ENCODE peak calls at places on chromosomes 4 and X, in seven cellular contexts. I, P, F, J, T, M and K are unnamed samples. For H3K4me1, the result is how much of the 10 kb centered on the place peaks cover.

GRCh38 chr4:59818656-59819055 is 1381.5 kb upstream of the ADGRL3 start:
- DNase-seq in I (no peak), P (no peak), F (no peak), J (no peak), T (no peak), M (no peak), K (peak)

GRCh38 chrX:40146471-40147398 is 49.0 kb upstream of the BCOR start:
- DNase-seq in I (peak), P (peak), F (peak), J (no peak), T (no peak), M (peak), K (no peak)

GRCh38 chr4:87934973-87935372 is 40.5 kb upstream of the SPP1 start:
- DNase-seq in I (no peak), P (no peak), F (no peak), J (no peak), T (no peak), M (no peak), K (no peak)

GRCh38 chr4:38141808-38142500 is 181.8 kb downstream of the PTTG2 start:
- DNase-seq in I (no peak), P (no peak), F (peak), J (no peak), T (no peak), M (no peak), K (no peak)

GRCh38 chr4:31518796-31519250 is 798.7 kb downstream of the PCDH7 start:
- DNase-seq in I (no peak), P (no peak), F (peak), J (peak), T (no peak), M (no peak), K (no peak)

GRCh38 chrX:107445146-107445545 is 4.3 kb upstream of the FRMPD3 start:
- DNase-seq in I (no peak), P (no peak), F (no peak), J (no peak), T (no peak), M (no peak), K (no peak)

GRCh38 chrX:120457766-120458180 is 11.3 kb downstream of the LAMP2 start:
- DNase-seq in I (no peak), P (no peak), F (peak), J (no peak), T (no peak), M (no peak), K (no peak)

GRCh38 chrX:85499400-85499799 is 119.9 kb upstream of the POF1B start:
- DNase-seq in I (no peak), P (no peak), F (no peak), J (no peak), T (no peak), M (no peak), K (no peak)

GRCh38 chr4:10664408-10664807 is 20.2 kb downstream of the CLNK start:
- DNase-seq in I (no peak), P (peak), F (peak), J (no peak), T (no peak), M (no peak), K (no peak)

GRCh38 chr4:79366422-79366821 is 40.6 kb upstream of the NAA11 start:
- DNase-seq in I (no peak), P (no peak), F (no peak), J (no peak), T (no peak), M (no peak), K (no peak)

GRCh38 chr4:27048350-27049100 is 187.9 kb downstream of the STIM2 start:
- DNase-seq in I (no peak), P (no peak), F (peak), J (peak), T (peak), M (no peak), K (no peak)

GRCh38 chr4:101415962-101416361 is 68.6 kb upstream of the PPP3CA start:
- DNase-seq in I (no peak), P (no peak), F (no peak), J (no peak), T (no peak), M (no peak), K (no peak)

GRCh38 chr4:25113915-25114904 is 46.0 kb downstream of the SEPSECS start:
- DNase-seq in I (no peak), P (no peak), F (peak), J (no peak), T (no peak), M (no peak), K (no peak)

GRCh38 chr4:156830356-156830755 is 141.2 kb downstream of the PDGFC start:
- DNase-seq in I (no peak), P (no peak), F (peak), J (no peak), T (no peak), M (no peak), K (no peak)

GRCh38 chr4:6179362-6179761 is 21.0 kb downstream of the JAKMIP1 start:
- DNase-seq in I (no peak), P (no peak), F (no peak), J (no peak), T (no peak), M (no peak), K (no peak)

GRCh38 chr4:6183740-6184139 is 16.6 kb downstream of the JAKMIP1 start:
- DNase-seq in I (no peak), P (no peak), F (no peak), J (no peak), T (no peak), M (no peak), K (no peak)

GRCh38 chr4:6182390-6183280 is 17.7 kb downstream of the JAKMIP1 start:
- DNase-seq in I (no peak), P (no peak), F (no peak), J (no peak), T (no peak), M (no peak), K (no peak)

GRCh38 chr4:6178757-6179156 is 21.6 kb downstream of the JAKMIP1 start:
- DNase-seq in I (no peak), P (no peak), F (no peak), J (no peak), T (no peak), M (no peak), K (no peak)

GRCh38 chr4:6180841-6181631 is 19.3 kb downstream of the JAKMIP1 start:
- DNase-seq in I (no peak), P (no peak), F (no peak), J (no peak), T (no peak), M (no peak), K (no peak)
- H3K4me1 ChIP-seq in I (under half), P (under half), F (under half), J (under half), T (under half), M (under half), K (under half)

DNA sequence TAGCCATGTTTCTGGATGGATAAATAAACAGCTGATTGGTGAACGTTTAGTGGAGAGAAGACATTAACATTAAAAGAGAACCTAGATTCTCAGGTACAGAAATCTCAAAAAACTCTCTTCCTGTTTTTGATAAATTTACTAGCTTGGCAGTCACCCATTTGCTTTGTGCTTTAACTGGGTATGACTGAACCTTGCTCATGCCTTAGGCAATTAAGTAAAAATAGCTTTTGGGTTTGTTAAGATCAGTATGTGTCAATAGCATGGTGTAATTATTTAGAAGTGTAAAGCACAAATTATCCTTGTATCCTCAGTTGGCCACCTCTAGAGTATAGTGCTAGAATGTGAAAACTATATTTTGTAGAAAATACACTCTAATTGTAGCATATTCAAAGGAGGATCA is 200.0 kb downstream of the CFAP299 start:
- DNase-seq in I (no peak), P (no peak), F (no peak), J (no peak), T (no peak), M (no peak), K (no peak)
- TF ChIP-seq POLR2A in I (no peak), P (no peak), F (no peak), J (no peak), T (no peak), M (no peak), K (no peak)

GRCh38 chr4:41360911-41361830 is 104.4 kb downstream of the UCHL1 start:
- DNase-seq in I (peak), P (peak), F (no peak), J (no peak), T (no peak), M (peak), K (peak)
- H3K4me1 ChIP-seq in I (under half), P (under half), F (under half), J (under half), T (under half), M (under half), K (under half)

DNA sequence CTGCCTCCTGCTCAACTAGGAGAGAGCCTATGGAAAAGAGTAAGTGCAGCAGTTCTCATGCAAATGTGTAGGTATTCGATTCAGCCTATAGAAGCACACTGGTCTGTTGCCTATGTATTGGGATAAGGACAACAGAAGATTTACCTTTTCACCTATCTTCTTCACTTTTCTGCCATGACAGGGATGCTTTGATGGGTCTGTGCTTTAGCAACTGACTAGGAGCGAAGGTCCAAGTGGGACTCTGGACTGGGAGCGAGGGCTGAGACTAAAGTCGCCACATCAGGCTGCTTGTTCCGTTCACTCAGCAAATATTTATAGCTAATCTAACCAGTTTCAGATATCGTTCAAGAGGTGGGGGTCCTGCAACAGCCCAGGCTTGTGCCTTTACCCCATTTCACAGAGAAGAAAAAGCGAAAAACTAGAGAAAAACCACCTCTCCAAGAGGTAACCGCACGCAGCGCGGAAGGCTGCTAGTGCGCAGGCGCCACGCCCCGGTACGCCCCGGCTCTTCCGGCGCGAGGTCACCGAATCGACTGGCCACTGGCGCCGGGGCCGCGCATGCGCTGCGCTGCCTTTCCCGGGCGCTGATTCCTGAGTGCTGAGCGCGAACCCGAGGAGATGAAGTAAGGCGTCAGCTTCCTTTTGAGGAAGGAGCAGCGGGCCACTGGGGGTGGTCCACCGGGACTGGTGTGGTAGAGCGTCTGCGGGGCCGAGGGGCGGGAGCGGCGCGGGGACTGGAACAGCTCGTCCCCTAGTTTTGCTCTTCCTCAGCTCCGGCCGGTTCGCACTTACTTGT is at the start of gene RBMX2:
- DNase-seq in I (peak), P (peak), F (peak), J (peak), T (peak), M (peak), K (peak)
- TF ChIP-seq POLR2A in I (peak), P (no peak), F (no peak), J (peak), T (peak), M (no peak), K (peak)

GRCh38 chr4:73603854-73604584 is 16.2 kb downstream of the RASSF6 start:
- DNase-seq in I (no peak), P (no peak), F (peak), J (no peak), T (no peak), M (no peak), K (no peak)
- H3K4me1 ChIP-seq in I (under half), P (under half), F (under half), J (under half), T (under half), M (half or more), K (under half)

GRCh38 chr4:185656467-185656890 is 121.2 kb upstream of the PDLIM3 start:
- DNase-seq in I (peak), P (no peak), F (peak), J (no peak), T (no peak), M (peak), K (no peak)
- TF ChIP-seq POLR2A in I (no peak), P (no peak), F (no peak), J (no peak), T (no peak), M (no peak), K (no peak)

DNA sequence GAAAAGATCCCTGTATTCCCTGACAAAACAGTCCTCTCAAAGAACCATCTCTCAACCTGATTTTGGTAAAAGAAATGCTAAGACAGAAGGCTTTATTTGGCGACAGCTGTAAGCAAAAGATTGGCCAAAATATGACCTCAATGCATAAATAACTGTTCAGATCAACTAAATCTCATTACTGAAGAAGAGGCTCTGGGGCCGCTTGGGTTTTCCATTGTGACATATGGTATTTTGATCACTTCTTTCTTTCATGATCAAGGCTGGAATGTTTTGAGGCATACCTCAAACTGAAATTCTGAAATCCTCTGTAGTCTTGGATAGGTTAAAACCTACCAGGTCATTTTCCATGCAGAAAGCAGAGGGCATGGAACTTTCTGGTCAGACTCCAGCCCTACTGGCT is 106.3 kb downstream of the C4orf51 start:
- DNase-seq in I (no peak), P (no peak), F (no peak), J (no peak), T (no peak), M (no peak), K (no peak)
- H3K4me1 ChIP-seq in I (under half), P (under half), F (under half), J (under half), T (under half), M (under half), K (under half)